ENCODE peak calls at places on chromosomes 4 and X, in seven cellular contexts. N is MM.1S, E is GM06990, Y is IMR-90, K is right atrium auricular region, U is K562, R is suprapubic skin. Q is an unnamed sample. For H3K27me3, the result is how much of the 10 kb centered on the place peaks cover.

GRCh38 chr4:145527773-145528172 is 46.1 kb downstream of the SMAD1 start:
- DNase-seq in N (no peak), K (no peak), R (no peak), U (no peak), E (no peak), Y (no peak), Q (no peak)

GRCh38 chr4:141124224-141124623 is 9.0 kb downstream of the RNF150 start:
- DNase-seq in E (no peak), U (no peak), K (no peak), Y (no peak), N (no peak), R (no peak), Q (no peak)

GRCh38 chr4:28686618-28687017 is 1826.0 kb downstream of the STIM2 start:
- DNase-seq in N (peak), Y (peak), U (peak), K (no peak), R (no peak), E (no peak), Q (no peak)

GRCh38 chr4:184196730-184197355 is 20.8 kb downstream of the ENPP6 start:
- DNase-seq in E (no peak), Y (no peak), R (no peak), K (no peak), U (no peak), N (no peak), Q (no peak)

GRCh38 chrX:53001958-53002357 is 43.6 kb upstream of the FAM156A start:
- DNase-seq in Y (no peak), U (no peak), R (no peak), E (no peak), N (no peak), K (no peak), Q (no peak)

GRCh38 chrX:475926-476723 is 89.4 kb upstream of the PPP2R3B start:
- DNase-seq in R (no peak), N (no peak), E (no peak), Y (no peak), U (no peak), K (no peak), Q (no peak)

GRCh38 chr4:80184791-80185756 is 12.2 kb upstream of the PRDM8 start:
- DNase-seq in E (no peak), Y (no peak), U (no peak), K (no peak), R (no peak), N (peak), Q (no peak)

GRCh38 chr4:65599335-65599734 is 71.0 kb downstream of the EPHA5 start:
- DNase-seq in E (no peak), N (no peak), U (no peak), K (no peak), R (no peak), Y (peak), Q (no peak)

GRCh38 chr4:102627831-102628523 is 126.8 kb downstream of the NFKB1 start:
- DNase-seq in R (no peak), K (no peak), U (no peak), Y (peak), E (no peak), N (no peak), Q (no peak)

GRCh38 chr4:66766557-66766956 is 778.7 kb downstream of the CENPC start:
- DNase-seq in N (no peak), R (no peak), E (no peak), K (no peak), U (no peak), Y (no peak), Q (no peak)

GRCh38 chr4:126839066-126839465 is 793.7 kb upstream of the INTU start:
- DNase-seq in E (no peak), R (no peak), K (no peak), U (no peak), Y (peak), N (no peak), Q (no peak)

GRCh38 chr4:53489279-53489889 is 101.9 kb downstream of the LNX1 start:
- DNase-seq in Y (peak), N (no peak), K (no peak), U (peak), R (no peak), E (no peak), Q (no peak)

GRCh38 chr4:15755321-15755750 is 22.8 kb upstream of the CD38 start:
- DNase-seq in E (no peak), K (no peak), N (peak), U (no peak), Y (peak), R (no peak), Q (no peak)

GRCh38 chr4:144090744-144091143 is 49.8 kb downstream of the GYPA start:
- DNase-seq in K (no peak), N (no peak), U (no peak), Y (no peak), R (no peak), E (no peak), Q (no peak)

GRCh38 chr4:80610845-80611244 is 275.3 kb downstream of the CFAP299 start:
- DNase-seq in R (no peak), E (no peak), N (no peak), U (no peak), K (no peak), Y (peak), Q (no peak)

DNA sequence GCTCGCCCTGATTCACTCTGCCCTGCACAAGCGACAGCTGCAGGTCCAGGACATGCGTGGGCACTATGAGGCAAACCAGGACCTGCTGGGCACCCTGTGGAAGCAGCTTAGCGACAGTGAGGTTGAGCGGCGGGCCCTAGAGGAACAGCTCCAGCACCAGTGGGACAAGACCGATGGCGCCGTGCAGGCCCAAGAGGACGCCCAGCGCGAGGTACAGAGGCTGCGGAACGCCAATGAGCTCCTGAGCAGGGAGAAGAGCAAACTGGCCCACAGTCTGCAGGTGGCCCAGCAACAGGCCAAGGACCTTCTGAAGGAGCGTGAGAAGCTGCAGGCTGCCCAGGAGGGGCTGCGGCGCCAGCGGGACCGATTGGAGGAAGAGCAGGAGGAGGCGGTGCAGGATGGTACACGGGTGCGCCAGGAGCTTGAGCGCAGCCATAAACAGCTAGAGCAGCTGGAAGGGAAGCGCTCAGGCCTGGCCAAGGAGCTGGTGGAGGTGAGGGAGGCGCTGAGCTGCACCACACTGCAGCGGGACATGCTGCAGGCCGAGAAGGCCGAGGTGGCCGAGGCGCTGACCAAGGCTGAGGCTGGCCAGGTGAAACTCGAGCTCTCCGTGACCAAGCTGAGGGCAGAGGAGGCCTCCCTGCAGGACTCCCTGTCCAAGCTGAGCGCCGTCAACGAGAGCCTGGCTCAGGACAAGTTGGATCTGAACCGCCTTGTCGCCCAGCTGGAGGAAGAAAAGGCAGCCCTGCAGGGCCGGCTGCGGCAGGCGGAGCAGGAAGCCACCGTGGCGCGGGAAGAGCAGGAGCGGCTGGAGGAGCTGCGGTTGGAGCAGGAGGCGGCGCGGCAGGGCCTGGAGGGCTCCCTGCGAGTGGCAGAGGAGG is 12.8 kb downstream of the SMIM10L2A start:
- DNase-seq in K (no peak), E (no peak), Y (no peak), U (no peak), R (no peak), N (no peak), Q (no peak)
- H3K27me3 ChIP-seq in K (under half), E (under half), Y (under half), U (under half), R (under half), N (under half), Q (under half)

GRCh38 chr4:139725236-139725635 is 59.6 kb downstream of the MGST2 start:
- DNase-seq in R (no peak), N (no peak), U (no peak), K (no peak), Y (no peak), E (no peak), Q (no peak)

GRCh38 chr4:139732991-139733555 is 67.5 kb downstream of the MGST2 start:
- DNase-seq in U (no peak), N (no peak), Y (no peak), K (peak), E (no peak), R (no peak), Q (no peak)

GRCh38 chr4:139734201-139734874 is 68.7 kb downstream of the MGST2 start:
- DNase-seq in U (no peak), Y (peak), K (peak), N (no peak), R (no peak), E (no peak), Q (no peak)

GRCh38 chr4:139728146-139728545 is 62.5 kb downstream of the MGST2 start:
- DNase-seq in U (no peak), Y (no peak), R (no peak), N (no peak), K (no peak), E (no peak), Q (no peak)

DNA sequence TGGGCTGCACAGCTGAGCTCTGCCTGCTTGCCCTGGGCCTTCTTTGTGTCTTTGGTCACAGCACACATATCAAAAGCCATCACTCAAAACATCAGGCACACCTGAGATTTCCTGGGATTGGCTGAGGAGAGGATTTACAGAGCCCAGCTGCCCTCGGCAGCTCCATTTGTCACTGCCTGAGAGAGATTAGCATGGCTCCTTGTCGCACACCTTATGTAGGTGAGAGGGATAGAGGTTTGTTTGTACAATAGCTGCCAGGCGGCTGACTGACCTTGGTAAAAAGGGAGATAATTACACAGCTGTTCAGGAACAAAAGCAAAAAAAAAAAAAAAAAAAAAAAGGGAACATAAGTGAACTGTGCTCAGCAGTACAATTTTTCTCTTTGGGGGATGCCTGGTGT is 63.2 kb downstream of the MGST2 start:
- DNase-seq in E (no peak), Y (no peak), K (no peak), N (no peak), R (no peak), U (no peak), Q (no peak)
- H3K27me3 ChIP-seq in E (under half), Y (under half), K (under half), N (under half), R (under half), U (under half), Q (under half)

DNA sequence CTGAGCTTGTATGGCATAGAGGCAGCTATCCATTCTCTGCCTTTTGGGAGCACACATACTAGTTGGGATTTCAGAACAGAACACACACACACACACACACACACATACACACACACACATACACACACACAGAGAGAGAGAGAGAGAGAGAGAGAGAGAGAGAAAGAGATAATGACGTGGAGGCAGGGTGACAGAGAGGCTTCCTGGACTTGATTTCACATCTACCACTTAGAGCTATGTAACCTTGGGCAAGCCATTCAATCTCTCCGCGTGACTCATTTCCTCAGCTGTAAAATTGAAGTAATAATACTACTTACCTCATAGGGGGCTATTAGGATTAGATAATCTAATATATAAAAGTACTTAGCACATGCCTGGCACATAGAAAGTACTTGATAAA is 12.3 kb upstream of the GRIA3 start:
- DNase-seq in N (no peak), R (no peak), Y (no peak), K (no peak), E (no peak), U (no peak), Q (no peak)
- H3K27me3 ChIP-seq in N (under half), R (under half), Y (under half), K (under half), E (under half), U (under half), Q (under half)

GRCh38 chrX:12890467-12890866 is 16.0 kb upstream of the TLR8 start:
- DNase-seq in U (no peak), K (no peak), Y (no peak), E (peak), N (peak), R (no peak), Q (no peak)

GRCh38 chrX:12887141-12887540 is 19.3 kb upstream of the TLR8 start:
- DNase-seq in Y (no peak), U (no peak), E (no peak), K (no peak), R (no peak), N (no peak), Q (no peak)

GRCh38 chrX:12885508-12885907 is 18.6 kb downstream of the TLR7 start:
- DNase-seq in E (no peak), Y (no peak), R (no peak), K (no peak), N (no peak), U (no peak), Q (no peak)

GRCh38 chrX:12887767-12888166 is 18.7 kb upstream of the TLR8 start:
- DNase-seq in Y (no peak), U (no peak), E (no peak), R (no peak), N (peak), K (no peak), Q (no peak)

GRCh38 chrX:12886545-12886944 is 19.7 kb downstream of the TLR7 start:
- DNase-seq in R (no peak), K (no peak), U (no peak), N (no peak), E (no peak), Y (no peak), Q (no peak)
- H3K27me3 ChIP-seq in R (under half), K (under half), U (under half), N (under half), E (under half), Y (under half), Q (under half)

DNA sequence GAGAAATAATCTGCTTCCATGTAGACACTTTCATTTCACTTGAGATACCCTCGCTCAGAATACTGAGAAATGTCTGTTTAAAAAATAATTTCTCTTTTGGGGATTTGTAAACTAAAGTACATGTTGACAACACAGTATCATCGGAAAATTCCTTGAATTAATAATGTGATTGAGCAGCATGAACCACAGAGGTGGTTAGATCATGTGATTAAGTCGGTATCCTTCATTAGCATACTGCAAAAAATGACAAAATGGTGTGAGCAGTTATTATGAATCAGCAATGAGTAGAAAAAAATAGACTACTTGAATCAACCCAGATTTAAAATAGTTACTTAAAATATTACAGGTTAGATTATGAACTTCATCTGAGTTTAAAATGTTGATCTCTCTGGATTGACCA is 14.1 kb downstream of the MAP7D3 start:
- DNase-seq in U (no peak), E (no peak), Y (no peak), K (no peak), R (no peak), N (no peak), Q (no peak)
- H3K27me3 ChIP-seq in U (under half), E (under half), Y (under half), K (under half), R (under half), N (under half), Q (under half)

GRCh38 chr4:136186650-136187049 is 1345.6 kb downstream of the PCDH18 start:
- DNase-seq in K (no peak), N (no peak), Y (no peak), U (no peak), R (no peak), E (no peak), Q (no peak)
- H3K27me3 ChIP-seq in K (under half), N (under half), Y (under half), U (under half), R (under half), E (under half), Q (under half)

GRCh38 chr4:8067274-8067936 is 91.2 kb downstream of the ABLIM2 start:
- DNase-seq in E (no peak), U (no peak), Y (no peak), R (no peak), K (peak), N (no peak), Q (no peak)
- H3K27me3 ChIP-seq in E (under half), U (under half), Y (half or more), R (under half), K (under half), N (half or more), Q (under half)

DNA sequence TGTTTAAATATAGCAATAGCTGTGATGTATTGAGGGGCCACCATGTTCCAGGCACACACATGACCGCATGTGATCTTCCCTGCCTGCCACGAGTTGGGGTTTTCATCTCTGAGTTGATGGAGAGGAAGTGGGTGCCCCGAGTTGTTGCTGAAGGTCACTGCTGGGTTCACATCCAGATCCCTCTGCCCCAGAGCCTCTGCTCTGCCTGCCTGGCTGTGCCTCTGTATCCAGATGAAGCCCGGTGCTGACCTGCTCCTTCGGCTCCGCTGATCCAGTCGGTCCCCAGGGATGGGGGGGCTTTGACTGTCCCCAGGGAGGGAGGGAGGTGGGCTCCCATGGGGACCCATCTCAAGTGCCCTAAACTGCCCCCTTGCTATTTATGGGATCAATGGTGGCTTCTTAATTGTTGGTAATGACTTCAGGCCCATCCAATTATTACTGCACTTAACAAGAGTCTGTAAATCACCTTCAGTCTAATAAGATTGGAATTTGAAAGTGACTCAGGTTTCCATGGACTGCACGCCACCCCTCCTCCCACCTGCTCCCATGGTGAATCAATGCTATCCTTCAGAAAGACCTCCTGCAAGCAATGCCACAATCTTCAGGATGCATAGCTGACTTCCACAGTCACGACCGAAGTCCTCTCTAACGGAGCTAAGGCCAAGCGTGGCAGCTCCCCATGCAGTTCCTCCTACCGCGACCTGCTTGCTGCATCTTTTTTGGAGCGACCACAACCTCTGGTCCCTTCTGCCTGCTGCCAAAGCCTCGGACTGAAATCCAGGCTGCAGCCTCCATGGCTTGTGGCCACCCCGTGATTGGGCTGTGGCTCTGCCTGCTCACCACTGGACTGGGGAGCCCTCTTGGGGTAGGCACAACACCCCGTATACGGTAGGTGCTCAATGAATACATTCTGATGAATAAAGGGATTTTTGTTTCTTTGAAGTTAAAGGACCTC is 73.1 kb downstream of the CPZ start:
- DNase-seq in N (no peak), U (no peak), Y (peak), E (no peak), R (no peak), K (no peak), Q (no peak)
- H3K27me3 ChIP-seq in N (half or more), U (under half), Y (under half), E (under half), R (under half), K (under half), Q (under half)

GRCh38 chr4:118587946-118588345 is 97.2 kb upstream of the METTL14 start:
- DNase-seq in R (no peak), U (no peak), N (no peak), E (no peak), Y (no peak), K (no peak), Q (no peak)

GRCh38 chr4:118589471-118590055 is 95.6 kb upstream of the METTL14 start:
- DNase-seq in E (no peak), U (no peak), R (no peak), K (no peak), Y (no peak), N (no peak), Q (no peak)

GRCh38 chr4:118587116-118587869 is 97.9 kb upstream of the METTL14 start:
- DNase-seq in E (no peak), U (no peak), N (no peak), R (no peak), Y (no peak), K (no peak), Q (no peak)

GRCh38 chr4:118586357-118586790 is 98.8 kb upstream of the METTL14 start:
- DNase-seq in Y (no peak), N (no peak), U (no peak), R (no peak), E (no peak), K (peak), Q (no peak)

DNA sequence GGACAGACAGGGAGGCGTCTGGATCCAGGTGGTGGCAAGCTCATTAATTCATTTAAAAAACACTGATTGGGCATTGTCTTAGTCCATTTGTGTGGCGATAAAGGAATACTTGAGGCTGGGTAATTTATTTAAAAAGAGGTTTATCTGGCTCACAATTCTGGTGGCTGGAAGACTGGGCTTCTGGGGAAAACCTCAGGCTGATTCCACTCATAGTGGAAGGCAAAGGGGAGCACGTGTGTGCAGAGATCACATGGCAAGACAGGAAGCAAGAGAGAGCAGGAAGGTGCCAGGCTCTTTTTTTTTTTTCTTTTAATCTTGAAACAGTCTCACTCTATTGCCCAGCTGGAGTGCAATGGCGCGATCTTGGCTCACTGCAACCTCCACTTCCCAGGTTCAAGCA is 100.2 kb upstream of the METTL14 start:
- DNase-seq in U (no peak), R (no peak), Y (no peak), K (no peak), E (no peak), N (no peak), Q (no peak)
- H3K27me3 ChIP-seq in U (under half), R (under half), Y (under half), K (under half), E (under half), N (under half), Q (under half)

GRCh38 chrX:107752037-107752436 is 23.6 kb downstream of the TSC22D3 start:
- DNase-seq in U (no peak), K (no peak), R (no peak), Y (no peak), E (no peak), N (no peak), Q (no peak)

GRCh38 chrX:107751127-107751526 is 24.5 kb downstream of the TSC22D3 start:
- DNase-seq in Y (no peak), E (no peak), K (no peak), R (no peak), U (no peak), N (no peak), Q (no peak)

GRCh38 chrX:107750263-107750662 is 25.3 kb downstream of the TSC22D3 start:
- DNase-seq in K (no peak), R (no peak), E (no peak), Y (no peak), U (no peak), N (no peak), Q (no peak)

GRCh38 chrX:107747596-107748161 is 27.9 kb downstream of the TSC22D3 start:
- DNase-seq in U (no peak), N (no peak), Y (peak), K (no peak), R (no peak), E (no peak), Q (no peak)

GRCh38 chrX:107748490-107748889 is 27.1 kb downstream of the TSC22D3 start:
- DNase-seq in N (no peak), K (no peak), E (no peak), Y (no peak), U (no peak), R (no peak), Q (no peak)
- H3K27me3 ChIP-seq in N (under half), K (under half), E (under half), Y (half or more), U (under half), R (under half), Q (under half)

Q was measured in thoracic aorta.